ENCODE peak calls at places on chromosome 1, in eight cellular contexts. D is NT2/D1, U is SK-N-MC, C is nephron progenitor cell, X is activated T-helper 1 cell treated with Interleukin-2 at 50 U/mL for 16 hours, Z is lower leg skin, Y is iPS DF 6.9, K is hypothalamus. J is an unnamed sample.

GRCh38 chr1:145720556-145720877 is 1.2 kb downstream of the CD160 start:
- DNase-seq in D (no peak), U (no peak), C (no peak), X (no peak), Z (no peak), Y (no peak), K (no peak), J (no peak)

GRCh38 chr1:166184897-166185296 is 18.1 kb upstream of the FAM78B start:
- DNase-seq in D (no peak), U (no peak), C (no peak), X (no peak), Z (no peak), Y (no peak), K (no peak), J (no peak)

GRCh38 chr1:86061660-86062059 is 94.9 kb downstream of the COL24A1 start:
- DNase-seq in D (no peak), U (no peak), C (no peak), X (no peak), Z (no peak), Y (no peak), K (no peak), J (no peak)

GRCh38 chr1:15830284-15830657 is 17.2 kb upstream of the SPEN start:
- DNase-seq in D (no peak), U (no peak), C (no peak), X (no peak), Z (no peak), Y (no peak), K (no peak), J (no peak)

GRCh38 chr1:178011101-178011828 is 41.4 kb upstream of the SEC16B start:
- DNase-seq in D (no peak), U (no peak), C (no peak), X (no peak), Z (no peak), Y (no peak), K (peak; percentile 21), J (no peak)

GRCh38 chr1:167099851-167100250 is 6.0 kb downstream of the STYXL2 start:
- DNase-seq in D (peak; percentile 47), U (no peak), C (no peak), X (no peak), Z (no peak), Y (no peak), K (no peak), J (no peak)

GRCh38 chr1:59945790-59946189 is 19.2 kb upstream of the CYP2J2 start:
- DNase-seq in D (no peak), U (no peak), C (no peak), X (no peak), Z (no peak), Y (no peak), K (no peak), J (no peak)

GRCh38 chr1:85884372-85885035 is 176.3 kb upstream of the ZNHIT6 start:
- DNase-seq in D (peak; percentile 15), U (no peak), C (no peak), X (no peak), Z (no peak), Y (peak; percentile 4), K (no peak), J (no peak)

GRCh38 chr1:243950166-243950565 is 100.1 kb upstream of the AKT3 start:
- DNase-seq in D (no peak), U (no peak), C (no peak), X (no peak), Z (no peak), Y (no peak), K (no peak), J (no peak)

GRCh38 chr1:71231751-71232150 is 150.9 kb upstream of the ZRANB2 start:
- DNase-seq in D (no peak), U (no peak), C (no peak), X (no peak), Z (no peak), Y (no peak), K (no peak), J (no peak)

GRCh38 chr1:204623894-204624361 is 61.6 kb downstream of the LRRN2 start:
- DNase-seq in D (peak; percentile 57), U (no peak), C (peak; percentile 38), X (no peak), Z (no peak), Y (peak; percentile 27), K (no peak), J (no peak)

GRCh38 chr1:160375788-160376524 is 9.1 kb downstream of the NHLH1 start:
- DNase-seq in D (peak; percentile 92), U (no peak), C (no peak), X (no peak), Z (peak; percentile 79), Y (no peak), K (no peak), J (no peak)